ENCODE peak calls at places on chromosomes 3 and 15, in seven cellular contexts. One of them, this sample, is unnamed.
A peak's percentile ranks its signal among the peaks of the same experiment; 100 is the strongest.

GRCh38 chr3:195557327-195557726 is 14.2 kb upstream of the PPP1R2 start:
- DNase-seq in SK-N-SH: no peak
- DNase-seq in GM12878: no peak
- DNase-seq in HCT116: no peak
- DNase-seq in K562: no peak
- DNase-seq in H1: no peak
- DNase-seq in HepG2: peak; percentile 40
- DNase-seq in this sample: no peak

GRCh38 chr3:64957639-64958038 is 269.8 kb upstream of the ADAMTS9 start:
- DNase-seq in SK-N-SH: no peak
- DNase-seq in GM12878: no peak
- DNase-seq in HCT116: no peak
- DNase-seq in K562: no peak
- DNase-seq in H1: no peak
- DNase-seq in HepG2: no peak
- DNase-seq in this sample: no peak

GRCh38 chr3:161682715-161683114 is 186.1 kb downstream of the OTOL1 start:
- DNase-seq in SK-N-SH: no peak
- DNase-seq in GM12878: no peak
- DNase-seq in HCT116: no peak
- DNase-seq in K562: no peak
- DNase-seq in H1: no peak
- DNase-seq in HepG2: no peak
- DNase-seq in this sample: no peak

GRCh38 chr15:39226169-39226964 is 354.5 kb upstream of the THBS1 start:
- DNase-seq in SK-N-SH: no peak
- DNase-seq in GM12878: no peak
- DNase-seq in HCT116: no peak
- DNase-seq in K562: no peak
- DNase-seq in H1: no peak
- DNase-seq in HepG2: no peak
- DNase-seq in this sample: no peak

GRCh38 chr3:42874749-42875148 is 930 bp downstream of the CYP8B1 start:
- DNase-seq in SK-N-SH: no peak
- DNase-seq in GM12878: no peak
- DNase-seq in HCT116: no peak
- DNase-seq in K562: no peak
- DNase-seq in H1: no peak
- DNase-seq in HepG2: no peak
- DNase-seq in this sample: no peak

GRCh38 chr15:55267401-55268053 is 22.1 kb downstream of the RAB27A start:
- DNase-seq in SK-N-SH: peak; percentile 32
- DNase-seq in GM12878: no peak
- DNase-seq in HCT116: no peak
- DNase-seq in K562: no peak
- DNase-seq in H1: no peak
- DNase-seq in HepG2: no peak
- DNase-seq in this sample: no peak

GRCh38 chr3:56254835-56255234 is 213.4 kb downstream of the ERC2 start:
- DNase-seq in SK-N-SH: no peak
- DNase-seq in GM12878: no peak
- DNase-seq in HCT116: no peak
- DNase-seq in K562: peak; percentile 9
- DNase-seq in H1: no peak
- DNase-seq in HepG2: no peak
- DNase-seq in this sample: no peak

GRCh38 chr3:99638244-99638948 is at the start of gene COL8A1:
- DNase-seq in SK-N-SH: no peak
- DNase-seq in GM12878: no peak
- DNase-seq in HCT116: no peak
- DNase-seq in K562: no peak
- DNase-seq in H1: no peak
- DNase-seq in HepG2: no peak
- DNase-seq in this sample: no peak

GRCh38 chr3:125032100-125032643 is 23.6 kb downstream of the HEG1 start:
- DNase-seq in SK-N-SH: no peak
- DNase-seq in GM12878: no peak
- DNase-seq in HCT116: no peak
- DNase-seq in K562: no peak
- DNase-seq in H1: no peak
- DNase-seq in HepG2: peak; percentile 70
- DNase-seq in this sample: no peak

GRCh38 chr3:121957674-121958419 is 63.6 kb downstream of the SLC15A2 start:
- DNase-seq in SK-N-SH: no peak
- DNase-seq in GM12878: peak; percentile 84
- DNase-seq in HCT116: no peak
- DNase-seq in K562: no peak
- DNase-seq in H1: no peak
- DNase-seq in HepG2: no peak
- DNase-seq in this sample: no peak

GRCh38 chr3:108528459-108529231 is 18.2 kb upstream of the MYH15 start:
- DNase-seq in SK-N-SH: no peak
- DNase-seq in GM12878: peak; percentile 39
- DNase-seq in HCT116: no peak
- DNase-seq in K562: no peak
- DNase-seq in H1: no peak
- DNase-seq in HepG2: no peak
- DNase-seq in this sample: no peak

GRCh38 chr3:124885466-124886167 is 1.5 kb downstream of the ITGB5 start:
- DNase-seq in SK-N-SH: peak; percentile 23
- DNase-seq in GM12878: no peak
- DNase-seq in HCT116: no peak
- DNase-seq in K562: no peak
- DNase-seq in H1: no peak
- DNase-seq in HepG2: no peak
- DNase-seq in this sample: no peak

GRCh38 chr3:110343376-110343775 is 728.2 kb upstream of the NECTIN3 start:
- DNase-seq in SK-N-SH: no peak
- DNase-seq in GM12878: no peak
- DNase-seq in HCT116: peak; percentile 13
- DNase-seq in K562: no peak
- DNase-seq in H1: no peak
- DNase-seq in HepG2: no peak
- DNase-seq in this sample: no peak

GRCh38 chr15:75849167-75849566 is 5.9 kb downstream of the UBE2Q2 start:
- DNase-seq in SK-N-SH: no peak
- DNase-seq in GM12878: no peak
- DNase-seq in HCT116: no peak
- DNase-seq in K562: no peak
- DNase-seq in H1: no peak
- DNase-seq in HepG2: no peak
- DNase-seq in this sample: no peak

GRCh38 chr3:194536883-194537637 is 50.3 kb upstream of the ATP13A3 start:
- DNase-seq in SK-N-SH: peak; percentile 36
- DNase-seq in GM12878: no peak
- DNase-seq in HCT116: no peak
- DNase-seq in K562: no peak
- DNase-seq in H1: no peak
- DNase-seq in HepG2: peak; percentile 70
- DNase-seq in this sample: peak; percentile 98

GRCh38 chr3:46928297-46928696 is 48.2 kb downstream of the CCDC12 start:
- DNase-seq in SK-N-SH: no peak
- DNase-seq in GM12878: peak; percentile 88
- DNase-seq in HCT116: no peak
- DNase-seq in K562: no peak
- DNase-seq in H1: no peak
- DNase-seq in HepG2: no peak
- DNase-seq in this sample: no peak

GRCh38 chr3:16740531-16740930 is 135.3 kb upstream of the DAZL start:
- DNase-seq in SK-N-SH: no peak
- DNase-seq in GM12878: no peak
- DNase-seq in HCT116: no peak
- DNase-seq in K562: no peak
- DNase-seq in H1: no peak
- DNase-seq in HepG2: no peak
- DNase-seq in this sample: no peak

GRCh38 chr3:16739416-16740091 is 134.3 kb upstream of the DAZL start:
- DNase-seq in SK-N-SH: no peak
- DNase-seq in GM12878: no peak
- DNase-seq in HCT116: no peak
- DNase-seq in K562: no peak
- DNase-seq in H1: no peak
- DNase-seq in HepG2: no peak
- DNase-seq in this sample: no peak

GRCh38 chr3:16741890-16742289 is 136.7 kb upstream of the DAZL start:
- DNase-seq in SK-N-SH: no peak
- DNase-seq in GM12878: no peak
- DNase-seq in HCT116: no peak
- DNase-seq in K562: no peak
- DNase-seq in H1: no peak
- DNase-seq in HepG2: no peak
- DNase-seq in this sample: no peak

GRCh38 chr3:16743276-16743675 is 138.1 kb upstream of the DAZL start:
- DNase-seq in SK-N-SH: no peak
- DNase-seq in GM12878: no peak
- DNase-seq in HCT116: no peak
- DNase-seq in K562: no peak
- DNase-seq in H1: no peak
- DNase-seq in HepG2: no peak
- DNase-seq in this sample: no peak

DNA sequence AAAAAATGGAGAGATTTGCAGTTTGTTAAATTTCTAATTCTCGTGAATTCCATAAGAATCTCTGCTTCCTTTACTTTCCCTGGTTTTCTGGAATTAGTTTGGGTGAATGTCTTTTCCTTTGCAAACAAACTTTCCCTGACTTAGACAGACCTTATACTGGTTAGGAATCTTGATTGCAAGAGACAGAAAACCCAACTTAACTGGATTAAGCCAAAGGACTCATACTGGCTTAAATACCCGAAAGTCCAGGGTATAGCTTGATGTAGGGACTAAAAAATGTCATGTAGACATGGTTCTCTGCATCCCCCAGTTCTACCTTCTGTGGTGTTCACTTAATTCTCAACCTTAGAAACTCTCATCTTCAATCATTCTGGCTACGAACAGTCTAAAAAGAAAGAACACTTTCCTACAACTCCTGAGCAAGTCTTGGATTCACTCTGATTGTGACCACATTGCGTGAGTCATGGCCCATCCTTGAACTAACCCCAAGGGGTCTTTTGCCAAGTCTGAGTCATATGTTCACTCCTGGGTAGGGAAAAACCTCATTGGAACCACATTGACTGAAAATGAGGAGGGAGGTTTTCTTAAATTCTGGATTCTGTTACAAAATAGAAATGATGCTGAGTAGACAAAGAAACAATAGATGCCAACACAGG is 136.0 kb upstream of the DAZL start:
- DNase-seq in SK-N-SH: no peak
- DNase-seq in GM12878: no peak
- DNase-seq in HCT116: no peak
- DNase-seq in K562: no peak
- DNase-seq in H1: no peak
- DNase-seq in HepG2: no peak
- DNase-seq in this sample: no peak
- TF ChIP-seq JUND in SK-N-SH: peak; percentile 90
- TF ChIP-seq JUND in GM12878: no peak
- TF ChIP-seq JUND in HCT116: no peak
- TF ChIP-seq JUND in K562: no peak
- TF ChIP-seq JUND in H1: no peak
- TF ChIP-seq JUND in HepG2: no peak
- TF ChIP-seq JUND in this sample: no peak

DNA sequence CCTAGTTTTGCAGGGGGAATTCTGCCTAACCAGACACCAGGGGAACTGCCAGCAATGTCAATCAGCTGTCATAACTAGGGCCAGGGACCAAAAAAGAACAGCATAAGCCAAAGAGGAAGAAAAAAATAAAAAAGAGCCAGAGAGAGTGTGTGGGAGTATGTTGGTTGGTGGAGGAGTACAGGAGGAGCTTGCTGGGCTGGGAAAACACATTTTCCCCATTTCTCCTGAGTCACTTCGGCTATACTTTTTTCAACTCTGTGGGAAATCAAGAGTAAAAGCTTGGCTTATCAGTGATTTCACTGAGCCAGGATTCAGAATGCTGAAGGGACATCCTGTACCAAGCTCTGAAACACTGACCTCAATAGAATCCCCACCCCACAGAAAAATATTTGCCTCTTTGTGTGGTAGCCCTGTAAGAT is 144.7 kb upstream of the DPH6 start:
- DNase-seq in SK-N-SH: no peak
- DNase-seq in GM12878: no peak
- DNase-seq in HCT116: no peak
- DNase-seq in K562: no peak
- DNase-seq in H1: no peak
- DNase-seq in HepG2: no peak
- DNase-seq in this sample: no peak
- TF ChIP-seq JUND in SK-N-SH: no peak
- TF ChIP-seq JUND in GM12878: no peak
- TF ChIP-seq JUND in HCT116: no peak
- TF ChIP-seq JUND in K562: peak; percentile 18
- TF ChIP-seq JUND in H1: no peak
- TF ChIP-seq JUND in HepG2: no peak
- TF ChIP-seq JUND in this sample: no peak

DNA sequence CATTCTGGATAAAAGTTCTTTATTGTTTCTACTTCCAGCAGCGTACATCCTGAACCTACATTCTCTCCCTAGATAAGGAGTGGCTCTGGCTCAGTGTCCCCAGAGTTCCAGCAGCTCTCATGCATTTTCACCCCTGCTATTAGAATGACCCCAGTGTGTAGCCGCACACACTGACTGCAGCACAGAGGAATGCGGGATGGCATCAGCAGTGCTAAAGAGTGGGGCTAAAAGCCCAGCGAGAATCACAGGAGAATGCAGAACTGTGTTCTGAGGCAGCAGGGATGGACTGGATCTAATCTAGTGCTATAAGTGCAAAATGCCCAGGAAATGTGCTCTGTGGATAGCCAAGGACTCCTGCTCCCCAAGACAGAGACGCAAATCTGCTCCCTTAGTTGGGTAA is 66.4 kb upstream of the TJP1 start:
- DNase-seq in SK-N-SH: no peak
- DNase-seq in GM12878: no peak
- DNase-seq in HCT116: no peak
- DNase-seq in K562: no peak
- DNase-seq in H1: no peak
- DNase-seq in HepG2: no peak
- DNase-seq in this sample: no peak
- TF ChIP-seq JUND in SK-N-SH: no peak
- TF ChIP-seq JUND in GM12878: no peak
- TF ChIP-seq JUND in HCT116: no peak
- TF ChIP-seq JUND in K562: no peak
- TF ChIP-seq JUND in H1: peak; percentile 37
- TF ChIP-seq JUND in HepG2: no peak
- TF ChIP-seq JUND in this sample: no peak

DNA sequence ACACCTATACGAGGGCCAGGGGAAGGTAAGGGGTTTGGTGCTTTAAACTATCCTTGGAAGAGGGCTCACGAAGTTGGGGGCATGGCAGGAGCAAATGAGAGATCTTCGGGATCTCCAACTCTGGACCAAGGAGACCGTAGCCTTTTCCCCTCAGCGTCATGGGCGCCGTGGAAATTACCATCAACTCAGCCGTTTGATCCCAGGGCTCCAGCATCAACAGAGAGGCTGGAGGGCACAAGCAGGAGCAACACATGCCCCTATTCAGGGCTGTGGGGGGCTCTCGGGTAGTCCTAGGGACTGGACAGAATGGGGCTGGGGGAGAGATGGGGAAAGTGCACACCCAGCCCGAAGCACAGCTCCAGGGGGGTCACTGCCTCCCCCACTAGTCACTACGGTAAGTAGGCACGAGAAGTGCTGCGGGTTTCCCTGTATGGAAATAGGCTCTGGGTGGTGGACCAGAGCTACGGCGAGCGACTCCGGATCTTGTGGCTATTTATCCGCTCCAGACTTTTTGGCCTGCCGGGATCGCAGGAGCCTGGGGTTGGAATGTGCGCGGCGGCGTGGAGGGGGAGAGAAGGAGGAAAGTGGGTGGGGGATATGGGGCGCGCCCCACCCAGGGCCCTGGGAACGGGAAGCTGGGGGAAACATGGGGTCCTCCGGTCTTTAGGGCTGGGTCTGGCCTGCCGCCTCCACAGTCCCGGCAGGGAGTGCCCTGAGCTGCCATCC is 539 bp upstream of the LAMB2 start:
- DNase-seq in SK-N-SH: peak; percentile 89
- DNase-seq in GM12878: no peak
- DNase-seq in HCT116: peak; percentile 74
- DNase-seq in K562: peak; percentile 75
- DNase-seq in H1: no peak
- DNase-seq in HepG2: peak; percentile 80
- DNase-seq in this sample: peak; percentile 84
- TF ChIP-seq JUND in SK-N-SH: peak; percentile 73
- TF ChIP-seq JUND in GM12878: no peak
- TF ChIP-seq JUND in HCT116: no peak
- TF ChIP-seq JUND in K562: peak; percentile 26
- TF ChIP-seq JUND in H1: no peak
- TF ChIP-seq JUND in HepG2: no peak
- TF ChIP-seq JUND in this sample: no peak